ENCODE peak calls at places on chromosomes 5 and 9, in ten cellular contexts. F is RPMI7951; W is activated CD4-positive, alpha-beta T cell treated with anti-CD3 and anti-CD28 coated beads, Interleukin-2, amount 10 ng/mL, durations not matched to agents 7 days and 5 days; L is stimulated activated CD4-positive, alpha-beta T cell treated with anti-CD3 and anti-CD28 coated beads, Interleukin-12 subunit alpha, Interleukin-12 subunit beta, amount 100 ng/mL, for 48 hours; K is ovary; D is NCI-H2227 treated with DMSO at 0.1 percent for 48 hours; U is neural progenitor cell; C is HFFc6; H is GOT3; G is AG09309. Y is an unnamed sample.

GRCh38 chr5:119016125-119016774 is 27.9 kb upstream of the DTWD2 start:
- DNase-seq in H (no peak), G (no peak), W (no peak), K (no peak), L (no peak), F (no peak), U (no peak), D (no peak), C (no peak), Y (no peak)

GRCh38 chr5:59361454-59361853 is 532.1 kb downstream of the PDE4D start:
- DNase-seq in K (no peak), H (no peak), U (no peak), F (no peak), G (no peak), L (no peak), C (no peak), D (no peak), W (no peak), Y (no peak)

GRCh38 chr9:85013703-85014102 is 344.2 kb downstream of the NTRK2 start:
- DNase-seq in G (no peak), L (no peak), U (no peak), C (no peak), F (no peak), D (no peak), H (no peak), K (no peak), W (no peak), Y (no peak)

GRCh38 chr9:9998491-9999287 is 614.1 kb downstream of the PTPRD start:
- DNase-seq in K (no peak), W (no peak), U (peak), F (no peak), H (no peak), C (no peak), D (no peak), L (no peak), G (no peak), Y (no peak)

GRCh38 chr9:84439253-84439652 is 98.7 kb upstream of the SLC28A3 start:
- DNase-seq in F (no peak), H (no peak), L (no peak), U (no peak), W (no peak), D (no peak), C (no peak), K (no peak), G (no peak), Y (no peak)

GRCh38 chr5:61301820-61302563 is 30.1 kb upstream of the ZSWIM6 start:
- DNase-seq in F (peak), W (no peak), K (no peak), G (peak), U (peak), H (peak), C (peak), D (no peak), L (no peak), Y (peak)

GRCh38 chr9:126166866-126167265 is 159.8 kb upstream of the MVB12B start:
- DNase-seq in H (no peak), K (no peak), G (no peak), F (no peak), U (no peak), D (no peak), L (no peak), C (no peak), W (no peak), Y (no peak)

GRCh38 chr5:148382961-148383360 is 797 bp upstream of the FBXO38 start:
- DNase-seq in F (no peak), L (no peak), H (no peak), W (no peak), D (no peak), C (no peak), G (no peak), U (no peak), K (no peak), Y (no peak)

GRCh38 chr5:169013846-169014245 is 287.1 kb downstream of the SLIT3 start:
- DNase-seq in K (no peak), F (no peak), U (no peak), H (no peak), W (no peak), D (no peak), C (no peak), L (no peak), G (peak), Y (no peak)

GRCh38 chr5:172370237-172370640 is 84.1 kb downstream of the SH3PXD2B start:
- DNase-seq in D (no peak), L (no peak), K (no peak), W (no peak), C (no peak), F (no peak), H (no peak), G (no peak), U (no peak), Y (no peak)

GRCh38 chr9:91948423-91949292 is 1.4 kb downstream of the ROR2 start:
- DNase-seq in H (no peak), F (no peak), G (no peak), C (peak), L (peak), D (peak), K (peak), W (peak), U (peak), Y (no peak)

GRCh38 chr5:7251127-7251526 is 144.8 kb upstream of the ADCY2 start:
- DNase-seq in L (no peak), H (no peak), D (no peak), K (no peak), C (no peak), W (no peak), U (no peak), G (no peak), F (no peak), Y (no peak)

GRCh38 chr5:2378108-2378507 is 373.4 kb downstream of the IRX2 start:
- DNase-seq in H (no peak), G (no peak), W (no peak), K (no peak), C (no peak), L (no peak), D (no peak), U (no peak), F (no peak), Y (no peak)

GRCh38 chr9:28394774-28395173 is 821.5 kb upstream of the C9orf72 start:
- DNase-seq in F (no peak), D (no peak), K (no peak), U (no peak), H (no peak), C (no peak), W (no peak), L (no peak), G (no peak), Y (no peak)

GRCh38 chr9:98215821-98216220 is 23.4 kb upstream of the CORO2A start:
- DNase-seq in C (no peak), W (no peak), G (no peak), H (no peak), D (no peak), L (no peak), U (peak), K (no peak), F (peak), Y (no peak)

GRCh38 chr5:157952374-157952685 is 93.4 kb upstream of the CLINT1 start:
- DNase-seq in W (no peak), L (no peak), K (no peak), F (no peak), H (no peak), D (no peak), U (no peak), C (no peak), G (no peak), Y (no peak)

GRCh38 chr5:167767775-167768174 is 523.7 kb upstream of the WWC1 start:
- DNase-seq in U (no peak), F (no peak), D (no peak), L (no peak), C (peak), G (no peak), K (no peak), H (no peak), W (no peak), Y (no peak)

Y was measured in ascending aorta.